ENCODE peak calls at places on chromosome 4, in six cellular contexts. P, J, G, U, D and T are unnamed samples.

GRCh38 chr4:144701683-144702233 is 55.8 kb downstream of the HHIP start:
- DNase-seq in U (no peak), P (no peak), D (no peak), G (no peak), J (peak), T (no peak)

GRCh38 chr4:65623509-65623908 is 46.8 kb downstream of the EPHA5 start:
- DNase-seq in P (no peak), U (no peak), G (no peak), D (no peak), J (peak), T (no peak)

GRCh38 chr4:173448919-173449641 is 50.2 kb upstream of the SCRG1 start:
- DNase-seq in D (no peak), J (no peak), P (no peak), G (no peak), U (no peak), T (no peak)

GRCh38 chr4:38290360-38290759 is 330.2 kb downstream of the PTTG2 start:
- DNase-seq in D (no peak), G (no peak), J (peak), P (no peak), U (no peak), T (no peak)

GRCh38 chr4:145388043-145388442 is 93.6 kb upstream of the SMAD1 start:
- DNase-seq in P (no peak), U (no peak), J (peak), G (no peak), D (no peak), T (no peak)

GRCh38 chr4:10289534-10289899 is 167.7 kb downstream of the ZNF518B start:
- DNase-seq in J (no peak), D (no peak), P (no peak), G (no peak), U (no peak), T (no peak)

GRCh38 chr4:83369825-83370639 is 35.4 kb upstream of the HPSE start:
- DNase-seq in P (no peak), D (no peak), U (no peak), G (no peak), J (no peak), T (no peak)

GRCh38 chr4:180028682-180029081 is 2214.5 kb upstream of the TENM3 start:
- DNase-seq in U (no peak), P (no peak), D (peak), G (peak), J (no peak), T (peak)

GRCh38 chr4:5932021-5932553 is 39.2 kb upstream of the CRMP1 start:
- DNase-seq in D (no peak), J (no peak), G (no peak), U (no peak), P (no peak), T (no peak)

DNA sequence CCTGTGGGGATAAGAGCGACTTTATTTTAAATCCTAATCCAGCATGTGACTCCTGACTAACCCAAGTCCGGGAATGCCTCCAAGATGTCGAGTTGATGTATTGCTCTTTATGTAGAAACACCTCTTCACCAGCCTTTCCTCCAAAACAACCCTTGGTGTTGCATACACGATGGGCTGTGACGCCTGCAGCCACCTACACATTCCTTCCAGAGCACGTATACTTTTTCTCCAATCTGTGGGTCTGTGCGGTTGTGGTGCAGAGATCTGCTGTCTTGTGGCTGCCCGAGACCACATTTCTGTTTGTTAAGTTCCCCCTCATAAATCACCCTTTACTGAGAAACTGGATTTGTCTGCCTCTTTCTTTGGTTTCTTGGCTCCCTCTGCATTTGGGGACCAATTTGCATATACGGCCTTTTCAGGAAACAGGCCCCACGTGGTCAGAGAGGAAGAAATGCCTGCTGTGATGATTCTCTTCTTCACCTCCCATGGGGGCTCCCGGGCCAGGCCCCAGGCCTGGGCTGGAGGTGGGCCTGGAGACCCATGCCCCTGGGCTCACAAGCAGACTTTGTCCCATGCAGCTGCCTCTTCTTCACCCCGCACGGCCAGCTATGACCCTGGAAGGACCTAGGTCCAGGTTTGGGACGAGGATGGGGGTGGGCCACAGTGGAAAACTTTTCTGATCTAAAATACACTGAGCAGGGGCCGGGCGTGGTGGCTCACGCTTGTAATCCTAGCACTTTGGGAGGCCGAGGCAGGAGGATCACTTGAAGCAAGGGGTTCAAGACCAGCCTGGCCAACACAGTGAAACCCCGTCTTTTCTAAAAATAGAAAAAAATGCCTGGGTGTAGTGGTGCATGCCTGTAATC is 21.4 kb upstream of the AFAP1 start:
- DNase-seq in G (peak), J (peak), P (peak), D (peak), U (no peak), T (no peak)
- H3K27ac ChIP-seq in G (no peak), J (peak), P (peak), D (no peak), U (peak), T (no peak)

GRCh38 chr4:74369860-74370259 is 4.9 kb downstream of the EREG start:
- DNase-seq in P (no peak), G (no peak), D (no peak), U (no peak), J (no peak), T (no peak)

GRCh38 chr4:74374128-74374527 is 9.2 kb downstream of the EREG start:
- DNase-seq in P (no peak), J (no peak), G (no peak), U (no peak), D (no peak), T (no peak)

GRCh38 chr4:74374561-74375327 is 9.8 kb downstream of the EREG start:
- DNase-seq in U (peak), D (no peak), P (peak), J (peak), G (peak), T (no peak)

GRCh38 chr4:74367656-74368055 is 2.7 kb downstream of the EREG start:
- DNase-seq in U (no peak), D (no peak), G (no peak), P (no peak), J (no peak), T (no peak)

DNA sequence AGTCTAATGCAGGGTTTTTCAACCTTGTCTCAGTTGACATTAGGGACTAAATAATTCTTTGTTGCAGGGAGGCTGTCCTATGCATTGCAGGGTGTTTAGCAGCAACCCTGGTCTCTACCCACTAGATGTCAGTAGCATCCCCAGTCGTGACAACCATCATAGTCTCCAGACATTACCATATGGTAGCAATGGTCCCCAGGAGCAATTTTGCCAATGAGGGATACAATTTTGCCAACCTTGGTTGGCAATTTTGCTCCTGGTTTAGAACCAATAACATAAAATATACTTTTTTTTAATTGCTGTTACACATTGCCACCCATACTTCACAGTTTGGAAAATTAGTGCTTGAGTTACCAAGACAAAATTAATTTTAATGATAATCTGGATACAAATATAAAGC is 6.0 kb downstream of the EREG start:
- DNase-seq in P (no peak), D (no peak), U (no peak), J (peak), G (peak), T (peak)
- TF ChIP-seq POLR2AphosphoS5 in P (no peak), D (no peak), U (no peak), J (no peak), G (no peak), T (peak)

DNA sequence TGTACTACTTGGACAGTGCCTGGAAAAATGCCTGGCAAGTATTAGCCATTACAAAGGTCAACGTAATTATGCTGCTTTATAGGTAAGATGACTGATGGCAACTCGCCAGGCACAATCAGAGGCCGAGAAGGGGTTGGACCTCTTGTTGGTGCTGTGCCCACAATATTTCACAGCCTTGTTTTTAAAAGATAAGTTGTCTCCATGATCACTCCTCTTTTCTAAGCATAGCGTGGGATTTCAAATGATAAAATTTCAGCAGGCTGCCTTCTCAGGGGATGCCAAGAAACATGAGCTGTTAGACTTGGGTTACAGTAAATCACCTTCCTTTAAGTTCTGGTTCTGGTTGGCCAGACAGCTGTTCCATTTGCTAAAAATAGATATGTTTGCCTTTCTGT is 26.9 kb downstream of the HOPX start:
- DNase-seq in J (no peak), P (no peak), G (no peak), D (no peak), U (peak), T (no peak)
- H3K27ac ChIP-seq in J (no peak), P (no peak), G (peak), D (no peak), U (no peak), T (no peak)

GRCh38 chr4:94528792-94529451 is 77.2 kb downstream of the PDLIM5 start:
- DNase-seq in U (no peak), J (no peak), P (no peak), D (no peak), G (no peak), T (no peak)

GRCh38 chr4:94532016-94532789 is 80.5 kb downstream of the PDLIM5 start:
- DNase-seq in J (no peak), G (no peak), D (no peak), P (no peak), U (no peak), T (no peak)

GRCh38 chr4:94527556-94528233 is 76.0 kb downstream of the PDLIM5 start:
- DNase-seq in P (no peak), J (no peak), G (no peak), D (no peak), U (no peak), T (no peak)

GRCh38 chr4:94533405-94534223 is 81.9 kb downstream of the PDLIM5 start:
- DNase-seq in U (no peak), G (no peak), P (no peak), D (no peak), J (peak), T (peak)

DNA sequence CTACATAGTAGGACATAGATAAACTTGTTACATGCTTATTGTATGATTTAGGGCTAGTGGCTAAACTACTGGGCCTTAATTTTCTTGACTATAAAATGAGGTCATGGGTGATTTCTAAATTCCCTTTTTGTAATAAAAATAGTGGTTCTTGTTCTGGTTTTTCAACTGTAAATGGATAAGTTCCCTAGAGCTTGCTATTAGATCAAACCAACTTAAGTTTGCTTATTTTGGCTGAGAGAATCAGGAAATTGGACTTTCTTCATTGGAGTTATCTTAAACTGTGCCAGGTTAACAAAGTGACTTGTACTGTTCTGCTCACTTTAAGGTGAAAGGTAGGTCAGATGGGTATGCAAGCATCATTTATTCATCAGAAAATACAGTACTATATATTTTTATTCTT is 78.3 kb downstream of the PDLIM5 start:
- DNase-seq in G (no peak), U (no peak), D (no peak), J (peak), P (no peak), T (no peak)
- TF ChIP-seq POLR2AphosphoS5 in G (no peak), U (no peak), D (no peak), J (no peak), P (no peak), T (no peak)